ENCODE peak calls at places on chromosome 1, in nine cellular contexts. A is EL; T is activated T-helper 2 cell treated with anti-CD3 and anti-CD28 coated beads, Interferon-gamma antibody, Interleukin-2, Interleukin-4, amounts not matched to agents 10 μg/mL and 5 μg/mL and 100 μg/mL, durations not matched to agents 14 hours and 24 hours and 36 hours; I is fibroblast of mammary gland; Z is cardiac muscle cell; M is C1 segment of cervical spinal cord; Q is HT-29; S is stimulated activated CD4-positive, alpha-beta T cell treated with anti-CD3 and anti-CD28 coated beads, Interleukin-2, amount 100 ng/mL, for 48 hours; F is prostate gland. G is an unnamed sample.

GRCh38 chr1:5455056-5455455 is 537.2 kb downstream of the NPHP4 start:
- DNase-seq in S (no peak), Z (no peak), A (no peak), Q (no peak), I (no peak), T (no peak), F (no peak), M (no peak), G (no peak)

GRCh38 chr1:24555591-24556413 is at the start of gene NCMAP:
- DNase-seq in F (peak), T (no peak), Z (no peak), M (no peak), S (no peak), I (no peak), Q (peak), A (no peak), G (peak)

GRCh38 chr1:29832471-29832870 is 596.1 kb downstream of the PTPRU start:
- DNase-seq in A (no peak), S (no peak), M (no peak), T (no peak), Z (no peak), Q (no peak), I (no peak), F (no peak), G (no peak)

GRCh38 chr1:41404308-41404755 is 43.1 kb downstream of the FOXO6 start:
- DNase-seq in S (no peak), Q (no peak), I (no peak), M (no peak), F (no peak), Z (peak), T (no peak), A (peak), G (peak)

GRCh38 chr1:90394247-90394646 is 322.9 kb downstream of the BARHL2 start:
- DNase-seq in T (no peak), F (no peak), A (no peak), Q (no peak), I (no peak), Z (peak), M (no peak), S (no peak), G (no peak)

GRCh38 chr1:232473319-232473718 is 156.6 kb downstream of the SIPA1L2 start:
- DNase-seq in Z (peak), A (peak), S (no peak), I (peak), F (no peak), T (no peak), Q (no peak), M (no peak), G (no peak)

GRCh38 chr1:179031855-179032513 is 6.3 kb downstream of the FAM20B start:
- DNase-seq in Z (peak), F (no peak), A (peak), I (peak), Q (no peak), M (no peak), T (no peak), S (no peak), G (no peak)

GRCh38 chr1:65114312-65114711 is 33.7 kb upstream of the AK4 start:
- DNase-seq in T (no peak), S (no peak), Q (no peak), A (no peak), M (no peak), I (no peak), Z (peak), F (no peak), G (no peak)

GRCh38 chr1:43509740-43510375 is 20.8 kb upstream of the PTPRF start:
- DNase-seq in I (no peak), T (no peak), Q (peak), M (no peak), S (no peak), Z (no peak), F (no peak), A (no peak), G (no peak)

GRCh38 chr1:238648756-238649155 is 737.6 kb upstream of the CHRM3 start:
- DNase-seq in I (no peak), Q (no peak), F (no peak), Z (peak), S (no peak), A (no peak), M (no peak), T (no peak), G (no peak)

GRCh38 chr1:86648255-86648654 is 56.1 kb upstream of the SH3GLB1 start:
- DNase-seq in M (no peak), Z (peak), S (no peak), Q (peak), F (no peak), T (no peak), I (peak), A (peak), G (peak)

GRCh38 chr1:111593403-111594127 is 26.0 kb upstream of the RAP1A start:
- DNase-seq in T (no peak), A (peak), Z (no peak), F (no peak), Q (no peak), S (no peak), M (no peak), I (no peak), G (peak)

GRCh38 chr1:58457023-58457635 is 89.4 kb downstream of the OMA1 start:
- DNase-seq in S (no peak), M (no peak), I (no peak), T (no peak), Z (no peak), Q (no peak), F (no peak), A (no peak), G (no peak)

GRCh38 chr1:60903591-60903990 is 178.8 kb upstream of the NFIA start:
- DNase-seq in Q (no peak), Z (peak), M (no peak), T (no peak), A (no peak), F (no peak), I (peak), S (no peak), G (no peak)